ENCODE peak calls at places on chromosomes 5 and 9, in four cellular contexts. One of them, this sample, is unnamed.

GRCh38 chr5:149863176-149863575 is 81.4 kb downstream of the PDE6A start:
- DNase-seq in mesothelial cell of epicardium: no peak
- DNase-seq in WTC11: no peak
- DNase-seq in fibroblast of the aortic adventitia: no peak
- DNase-seq in this sample: no peak

GRCh38 chr5:176629853-176630680 is at the start of the genes EIF4E1B and SNCB:
- DNase-seq in mesothelial cell of epicardium: peak
- DNase-seq in WTC11: peak
- DNase-seq in fibroblast of the aortic adventitia: no peak
- DNase-seq in this sample: peak

GRCh38 chr5:124742983-124743533 is 3.4 kb downstream of the ZNF608 start:
- DNase-seq in WTC11: no peak
- DNase-seq in mesothelial cell of epicardium: no peak
- DNase-seq in fibroblast of the aortic adventitia: peak
- DNase-seq in this sample: no peak

GRCh38 chr9:77534376-77535057 is 113.6 kb downstream of the GNA14 start:
- DNase-seq in WTC11: peak
- DNase-seq in mesothelial cell of epicardium: no peak
- DNase-seq in fibroblast of the aortic adventitia: peak
- DNase-seq in this sample: no peak

GRCh38 chr5:14806452-14806851 is 65.1 kb downstream of the ANKH start:
- DNase-seq in mesothelial cell of epicardium: no peak
- DNase-seq in fibroblast of the aortic adventitia: peak
- DNase-seq in WTC11: no peak
- DNase-seq in this sample: no peak

GRCh38 chr5:134794136-134794535 is 35.6 kb downstream of the DDX46 start:
- DNase-seq in WTC11: no peak
- DNase-seq in fibroblast of the aortic adventitia: peak
- DNase-seq in mesothelial cell of epicardium: no peak
- DNase-seq in this sample: no peak

GRCh38 chr9:31119882-31120481 is 1264.5 kb upstream of the ACO1 start:
- DNase-seq in fibroblast of the aortic adventitia: peak
- DNase-seq in mesothelial cell of epicardium: no peak
- DNase-seq in WTC11: peak
- DNase-seq in this sample: no peak

GRCh38 chr5:68330564-68330963 is 115.0 kb downstream of the PIK3R1 start:
- DNase-seq in WTC11: no peak
- DNase-seq in mesothelial cell of epicardium: no peak
- DNase-seq in fibroblast of the aortic adventitia: peak
- DNase-seq in this sample: no peak

GRCh38 chr9:71725590-71726338 is 42.5 kb downstream of the CEMIP2 start:
- DNase-seq in mesothelial cell of epicardium: no peak
- DNase-seq in fibroblast of the aortic adventitia: peak
- DNase-seq in WTC11: no peak
- DNase-seq in this sample: no peak

GRCh38 chr9:91403665-91404543 is 19.7 kb downstream of the NFIL3 start:
- DNase-seq in fibroblast of the aortic adventitia: no peak
- DNase-seq in WTC11: no peak
- DNase-seq in mesothelial cell of epicardium: no peak
- DNase-seq in this sample: no peak

GRCh38 chr5:14946813-14947640 is 75.4 kb upstream of the ANKH start:
- DNase-seq in fibroblast of the aortic adventitia: no peak
- DNase-seq in mesothelial cell of epicardium: no peak
- DNase-seq in WTC11: no peak
- DNase-seq in this sample: no peak

GRCh38 chr9:135669616-135670285 is 6.6 kb downstream of the LCN9 start:
- DNase-seq in WTC11: no peak
- DNase-seq in fibroblast of the aortic adventitia: no peak
- DNase-seq in mesothelial cell of epicardium: no peak
- DNase-seq in this sample: no peak

GRCh38 chr9:653421-653820 is 188.1 kb upstream of the DMRT1 start:
- DNase-seq in fibroblast of the aortic adventitia: no peak
- DNase-seq in WTC11: no peak
- DNase-seq in mesothelial cell of epicardium: no peak
- DNase-seq in this sample: no peak

GRCh38 chr5:39055027-39055759 is 19.0 kb downstream of the RICTOR start:
- DNase-seq in WTC11: no peak
- DNase-seq in fibroblast of the aortic adventitia: no peak
- DNase-seq in mesothelial cell of epicardium: no peak
- DNase-seq in this sample: no peak

GRCh38 chr9:13721481-13722235 is 442.2 kb upstream of the MPDZ start:
- DNase-seq in fibroblast of the aortic adventitia: peak
- DNase-seq in mesothelial cell of epicardium: no peak
- DNase-seq in WTC11: no peak
- DNase-seq in this sample: no peak

GRCh38 chr5:129803403-129803802 is 55.5 kb downstream of the MINAR2 start:
- DNase-seq in mesothelial cell of epicardium: no peak
- DNase-seq in WTC11: no peak
- DNase-seq in fibroblast of the aortic adventitia: no peak
- DNase-seq in this sample: no peak

DNA sequence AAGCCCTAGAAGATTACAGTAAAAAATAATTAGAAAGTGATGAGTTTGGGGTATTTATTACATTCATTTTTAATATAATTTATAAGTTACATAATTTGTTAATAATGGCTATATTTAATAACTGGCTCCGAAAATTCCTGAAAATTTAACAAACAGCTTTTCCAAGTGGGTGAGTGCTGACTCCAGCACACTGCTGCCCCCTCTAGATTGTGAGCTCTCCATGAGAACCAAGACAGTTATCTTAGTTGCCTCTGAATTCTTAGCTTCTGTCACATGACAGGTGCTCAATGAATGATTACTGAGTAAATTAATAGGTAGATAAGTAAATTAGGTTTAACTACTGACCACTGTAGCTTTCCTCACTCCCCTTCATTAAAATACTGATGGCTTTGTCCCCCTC is 7.8 kb downstream of the KLHL3 start:
- DNase-seq in WTC11: no peak
- DNase-seq in fibroblast of the aortic adventitia: no peak
- DNase-seq in mesothelial cell of epicardium: no peak
- DNase-seq in this sample: no peak
- TF ChIP-seq CTCF in WTC11: no peak
- TF ChIP-seq CTCF in fibroblast of the aortic adventitia: no peak
- TF ChIP-seq CTCF in mesothelial cell of epicardium: no peak
- TF ChIP-seq CTCF in this sample: no peak

GRCh38 chr5:159965031-159965837 is 43.7 kb upstream of the TTC1 start:
- DNase-seq in fibroblast of the aortic adventitia: peak
- DNase-seq in WTC11: peak
- DNase-seq in mesothelial cell of epicardium: peak
- DNase-seq in this sample: peak

GRCh38 chr5:159963967-159964366 is 45.0 kb upstream of the TTC1 start:
- DNase-seq in fibroblast of the aortic adventitia: no peak
- DNase-seq in mesothelial cell of epicardium: no peak
- DNase-seq in WTC11: no peak
- DNase-seq in this sample: no peak

GRCh38 chr5:159961176-159961689 is 45.0 kb downstream of the ADRA1B start:
- DNase-seq in mesothelial cell of epicardium: no peak
- DNase-seq in fibroblast of the aortic adventitia: no peak
- DNase-seq in WTC11: no peak
- DNase-seq in this sample: no peak

GRCh38 chr5:159961761-159962160 is 45.5 kb downstream of the ADRA1B start:
- DNase-seq in fibroblast of the aortic adventitia: no peak
- DNase-seq in mesothelial cell of epicardium: no peak
- DNase-seq in WTC11: no peak
- DNase-seq in this sample: no peak

DNA sequence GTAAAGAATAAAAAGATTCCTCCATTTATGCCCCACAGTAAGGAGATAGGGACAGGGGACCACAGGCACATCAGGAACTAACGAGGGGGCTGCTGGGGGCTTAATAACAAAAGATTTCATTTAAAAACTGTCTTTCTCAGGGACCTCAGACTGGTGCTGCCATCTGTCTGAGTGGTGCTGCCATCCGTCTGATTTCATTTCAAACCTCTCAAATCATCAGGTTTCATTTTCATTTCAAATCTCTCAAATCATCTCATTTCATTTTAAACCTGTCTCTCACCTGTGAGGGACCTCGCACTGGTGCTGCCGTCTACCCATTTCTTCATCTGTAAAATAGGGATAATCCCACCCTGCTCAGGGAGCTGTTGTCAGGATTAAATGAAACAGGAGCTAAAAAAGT is 45.9 kb downstream of the ADRA1B start:
- DNase-seq in fibroblast of the aortic adventitia: no peak
- DNase-seq in WTC11: no peak
- DNase-seq in mesothelial cell of epicardium: no peak
- DNase-seq in this sample: no peak
- TF ChIP-seq CTCF in fibroblast of the aortic adventitia: no peak
- TF ChIP-seq CTCF in WTC11: no peak
- TF ChIP-seq CTCF in mesothelial cell of epicardium: no peak
- TF ChIP-seq CTCF in this sample: no peak

GRCh38 chr9:32385885-32386283 is 1.4 kb downstream of the ACO1 start:
- DNase-seq in fibroblast of the aortic adventitia: no peak
- DNase-seq in WTC11: no peak
- DNase-seq in mesothelial cell of epicardium: no peak
- DNase-seq in this sample: no peak

GRCh38 chr9:32382582-32383320 is 1.7 kb upstream of the ACO1 start:
- DNase-seq in fibroblast of the aortic adventitia: no peak
- DNase-seq in WTC11: no peak
- DNase-seq in mesothelial cell of epicardium: no peak
- DNase-seq in this sample: no peak

GRCh38 chr9:32385135-32385884 is 867 bp downstream of the ACO1 start:
- DNase-seq in fibroblast of the aortic adventitia: peak
- DNase-seq in WTC11: no peak
- DNase-seq in mesothelial cell of epicardium: no peak
- DNase-seq in this sample: no peak

GRCh38 chr9:32384002-32384363 is 460 bp upstream of the ACO1 start:
- DNase-seq in mesothelial cell of epicardium: no peak
- DNase-seq in WTC11: no peak
- DNase-seq in fibroblast of the aortic adventitia: no peak
- DNase-seq in this sample: peak

GRCh38 chr9:32384364-32385134 is at the start of gene ACO1:
- DNase-seq in WTC11: peak
- DNase-seq in mesothelial cell of epicardium: peak
- DNase-seq in fibroblast of the aortic adventitia: peak
- DNase-seq in this sample: peak
- TF ChIP-seq CTCF in WTC11: no peak
- TF ChIP-seq CTCF in mesothelial cell of epicardium: no peak
- TF ChIP-seq CTCF in fibroblast of the aortic adventitia: no peak
- TF ChIP-seq CTCF in this sample: no peak

GRCh38 chr5:141478321-141478945 is 2.7 kb downstream of the PCDHGC3 start:
- DNase-seq in fibroblast of the aortic adventitia: no peak
- DNase-seq in WTC11: peak
- DNase-seq in mesothelial cell of epicardium: no peak
- DNase-seq in this sample: no peak
- TF ChIP-seq CTCF in fibroblast of the aortic adventitia: peak
- TF ChIP-seq CTCF in WTC11: peak
- TF ChIP-seq CTCF in mesothelial cell of epicardium: peak
- TF ChIP-seq CTCF in this sample: peak

DNA sequence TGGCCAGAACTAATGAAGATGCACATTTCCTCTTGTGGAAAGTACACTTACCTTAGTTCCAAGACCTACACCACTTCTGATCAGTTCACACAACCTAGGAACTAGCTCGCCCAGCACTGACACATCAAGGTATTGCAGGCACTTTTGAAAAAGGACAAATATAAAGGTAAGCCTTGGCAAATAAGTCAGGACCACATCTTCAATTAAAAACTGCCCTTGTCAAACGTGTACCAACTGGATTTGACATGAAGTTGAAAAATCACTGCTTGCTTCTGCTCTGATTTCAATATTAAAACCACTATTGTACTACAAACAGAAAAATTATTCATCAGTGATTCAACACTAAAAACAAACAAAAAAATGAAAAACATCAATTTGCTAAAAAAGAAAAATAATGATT is 45.0 kb upstream of the OR2K2 start:
- DNase-seq in WTC11: no peak
- DNase-seq in fibroblast of the aortic adventitia: no peak
- DNase-seq in mesothelial cell of epicardium: no peak
- DNase-seq in this sample: no peak
- TF ChIP-seq CTCF in WTC11: no peak
- TF ChIP-seq CTCF in fibroblast of the aortic adventitia: no peak
- TF ChIP-seq CTCF in mesothelial cell of epicardium: no peak
- TF ChIP-seq CTCF in this sample: no peak

DNA sequence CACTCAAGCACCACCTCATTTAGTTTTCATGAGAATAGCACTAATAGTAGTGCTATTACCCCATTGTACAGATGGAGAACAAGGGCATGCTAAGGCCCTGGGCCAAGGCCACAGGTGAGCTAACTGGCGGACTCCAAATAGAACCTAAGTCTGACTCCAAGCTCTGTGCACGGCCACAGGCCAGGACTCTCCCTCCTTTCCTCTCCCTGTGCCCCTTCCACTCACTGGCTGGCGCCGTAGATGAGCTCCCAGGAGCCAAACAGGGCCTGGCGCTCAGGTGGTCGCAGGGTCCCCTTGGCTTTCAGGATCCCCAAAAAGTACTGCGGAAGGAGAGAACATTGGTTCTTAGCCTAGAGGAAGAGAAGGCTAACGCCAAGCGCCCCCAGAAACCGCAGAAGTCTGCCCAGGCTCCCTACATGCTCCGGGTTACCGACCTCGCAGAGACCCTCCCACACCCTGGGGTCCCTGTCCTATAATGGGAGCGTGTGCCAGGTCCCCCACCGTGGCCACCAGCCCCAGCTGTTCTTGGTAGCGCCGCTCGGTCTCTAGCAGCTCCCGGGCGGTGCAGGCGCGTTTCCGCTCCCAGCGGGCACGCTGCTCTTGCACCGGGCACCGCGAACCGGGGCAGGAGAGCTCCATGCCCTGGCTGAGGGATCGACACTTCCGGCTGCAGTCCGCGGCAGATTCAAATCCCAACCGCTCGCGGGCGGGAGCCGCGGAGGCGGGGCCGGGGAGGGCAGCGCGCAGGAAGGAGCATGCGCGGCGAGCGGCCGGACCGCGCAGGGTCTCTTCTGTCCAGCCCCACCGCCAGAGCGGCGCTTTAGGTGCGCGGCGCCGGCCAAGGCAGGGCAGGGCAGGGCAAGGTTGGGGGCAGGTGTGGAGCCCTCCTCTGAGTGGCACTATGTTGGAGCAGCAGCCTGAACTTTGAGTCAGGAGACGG is at the start of gene ARHGEF39:
- DNase-seq in mesothelial cell of epicardium: peak
- DNase-seq in WTC11: peak
- DNase-seq in fibroblast of the aortic adventitia: peak
- DNase-seq in this sample: peak
- TF ChIP-seq CTCF in mesothelial cell of epicardium: no peak
- TF ChIP-seq CTCF in WTC11: no peak
- TF ChIP-seq CTCF in fibroblast of the aortic adventitia: peak
- TF ChIP-seq CTCF in this sample: peak

DNA sequence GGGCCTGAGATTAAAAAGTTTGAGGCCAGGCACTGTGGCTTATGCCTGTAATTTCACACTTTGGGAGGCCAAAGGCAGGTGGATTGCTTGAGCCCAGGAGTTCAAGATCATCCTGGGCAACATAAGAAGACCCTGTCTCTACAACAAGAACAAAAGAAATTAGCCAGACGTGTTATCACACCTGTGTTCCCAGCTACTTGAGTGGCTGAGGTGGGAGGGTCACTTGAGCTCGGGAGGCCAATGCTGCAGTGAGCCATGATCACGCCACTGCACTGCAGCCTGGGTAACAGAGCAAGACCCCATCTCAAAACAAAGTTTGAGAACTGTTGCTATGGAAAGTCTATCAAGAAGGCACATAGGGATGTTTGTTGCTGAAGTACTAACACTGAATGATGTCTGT is 25.0 kb downstream of the EXOSC2 start:
- DNase-seq in WTC11: no peak
- DNase-seq in fibroblast of the aortic adventitia: no peak
- DNase-seq in mesothelial cell of epicardium: no peak
- DNase-seq in this sample: no peak
- TF ChIP-seq CTCF in WTC11: no peak
- TF ChIP-seq CTCF in fibroblast of the aortic adventitia: no peak
- TF ChIP-seq CTCF in mesothelial cell of epicardium: no peak
- TF ChIP-seq CTCF in this sample: no peak